ENCODE peak calls at places on chromosome 11, in five cellular contexts. Z is T-cell, L is H54, Y is GM20000, N is smooth muscle cell of the brain vasculature. I is an unnamed sample.

GRCh38 chr11:6602096-6602940 is 1.1 kb downstream of the RRP8 start:
- DNase-seq in Z (no peak), L (no peak), Y (no peak), N (no peak), I (no peak)

GRCh38 chr11:86923993-86924766 is 31.0 kb downstream of the FZD4 start:
- DNase-seq in Z (no peak), L (no peak), Y (no peak), N (no peak), I (peak)

GRCh38 chr11:132639986-132640385 is 892.3 kb downstream of the OPCML start:
- DNase-seq in Z (no peak), L (no peak), Y (no peak), N (no peak), I (no peak)

GRCh38 chr11:121494355-121495099 is 41.8 kb upstream of the SORL1-AS1 start:
- DNase-seq in Z (no peak), L (no peak), Y (peak), N (no peak), I (no peak)

GRCh38 chr11:15204766-15205165 is 90.0 kb downstream of the INSC start:
- DNase-seq in Z (no peak), L (no peak), Y (no peak), N (no peak), I (no peak)

GRCh38 chr11:124115782-124116616 is 749 bp downstream of the VWA5A start:
- DNase-seq in Z (no peak), L (no peak), Y (no peak), N (no peak), I (no peak)

GRCh38 chr11:63736864-63737263 is 31.7 kb downstream of the ZFTA start:
- DNase-seq in Z (no peak), L (no peak), Y (no peak), N (no peak), I (no peak)

GRCh38 chr11:75325713-75326438 is 25.6 kb downstream of the ARRB1 start:
- DNase-seq in Z (no peak), L (peak), Y (no peak), N (no peak), I (peak)

GRCh38 chr11:31995525-31996123 is 95.2 kb upstream of the RCN1 start:
- DNase-seq in Z (no peak), L (no peak), Y (peak), N (no peak), I (no peak)

GRCh38 chr11:46389450-46390330 is 1.9 kb downstream of the CHRM4 start:
- DNase-seq in Z (no peak), L (peak), Y (peak), N (no peak), I (no peak)

GRCh38 chr11:78079232-78080083 is at the start of gene NDUFC2:
- DNase-seq in Z (peak), L (peak), Y (peak), N (peak), I (peak)

GRCh38 chr11:100297516-100297915 is 389.6 kb upstream of the ARHGAP42 start:
- DNase-seq in Z (no peak), L (no peak), Y (no peak), N (no peak), I (no peak)

GRCh38 chr11:132576706-132577105 is 955.6 kb downstream of the OPCML start:
- DNase-seq in Z (no peak), L (peak), Y (no peak), N (peak), I (peak)

GRCh38 chr11:17012712-17013547 is 1.3 kb downstream of the PLEKHA7 start:
- DNase-seq in Z (no peak), L (peak), Y (peak), N (peak), I (peak)

GRCh38 chr11:93933230-93933629 is 82.8 kb upstream of the VSTM5 start:
- DNase-seq in Z (no peak), L (no peak), Y (no peak), N (no peak), I (peak)

GRCh38 chr11:10192036-10192435 is 102.0 kb downstream of the SBF2 start:
- DNase-seq in Z (no peak), L (no peak), Y (no peak), N (no peak), I (no peak)

GRCh38 chr11:116301141-116301540 is 471.6 kb downstream of the BUD13 start:
- DNase-seq in Z (no peak), L (no peak), Y (no peak), N (no peak), I (no peak)

GRCh38 chr11:13140028-13140870 is 131.1 kb downstream of the RASSF10 start:
- DNase-seq in Z (no peak), L (no peak), Y (peak), N (no peak), I (peak)

GRCh38 chr11:103091024-103091423 is 936 bp downstream of the DCUN1D5 start:
- DNase-seq in Z (no peak), L (no peak), Y (peak), N (no peak), I (no peak)

GRCh38 chr11:103222801-103223200 is 113.6 kb downstream of the DYNC2H1 start:
- DNase-seq in Z (no peak), L (no peak), Y (no peak), N (no peak), I (peak)